ENCODE peak calls at places on chromosomes 1 and 21, in five cellular contexts. One of them, this sample, is unnamed.
A peak's percentile ranks its signal among the peaks of the same experiment; 100 is the strongest.

GRCh38 chr1:200242379-200243041 is 167.3 kb downstream of the ZNF281 start:
- DNase-seq in AG04450: no peak
- DNase-seq in NCI-H1105 treated with DMSO at 0.1 percent for 48 hours: peak; percentile 86
- DNase-seq in globus pallidus: peak; percentile 7
- DNase-seq in SK-MEL-5: no peak
- DNase-seq in this sample: no peak

GRCh38 chr1:7780976-7781375 is 3.1 kb upstream of the PER3 start:
- DNase-seq in globus pallidus: no peak
- DNase-seq in AG04450: no peak
- DNase-seq in NCI-H1105 treated with DMSO at 0.1 percent for 48 hours: no peak
- DNase-seq in SK-MEL-5: no peak
- DNase-seq in this sample: no peak

GRCh38 chr21:32140212-32141008 is 138.4 kb downstream of the MIS18A start:
- DNase-seq in SK-MEL-5: no peak
- DNase-seq in AG04450: no peak
- DNase-seq in globus pallidus: no peak
- DNase-seq in NCI-H1105 treated with DMSO at 0.1 percent for 48 hours: no peak
- DNase-seq in this sample: no peak

GRCh38 chr21:25342811-25343210 is 264.5 kb downstream of the MRPL39 start:
- DNase-seq in AG04450: no peak
- DNase-seq in NCI-H1105 treated with DMSO at 0.1 percent for 48 hours: no peak
- DNase-seq in globus pallidus: no peak
- DNase-seq in SK-MEL-5: no peak
- DNase-seq in this sample: no peak

GRCh38 chr1:172959578-172959977 is 91.2 kb downstream of the TNFSF18 start:
- DNase-seq in globus pallidus: no peak
- DNase-seq in SK-MEL-5: no peak
- DNase-seq in NCI-H1105 treated with DMSO at 0.1 percent for 48 hours: no peak
- DNase-seq in AG04450: no peak
- DNase-seq in this sample: no peak

GRCh38 chr1:93061895-93062792 is 16.9 kb upstream of the MTF2 start:
- DNase-seq in SK-MEL-5: peak; percentile 56
- DNase-seq in AG04450: no peak
- DNase-seq in globus pallidus: no peak
- DNase-seq in NCI-H1105 treated with DMSO at 0.1 percent for 48 hours: peak; percentile 23
- DNase-seq in this sample: peak; percentile 1

GRCh38 chr1:29698033-29698432 is 461.7 kb downstream of the PTPRU start:
- DNase-seq in SK-MEL-5: peak; percentile 79
- DNase-seq in globus pallidus: no peak
- DNase-seq in AG04450: no peak
- DNase-seq in NCI-H1105 treated with DMSO at 0.1 percent for 48 hours: peak; percentile 34
- DNase-seq in this sample: no peak

GRCh38 chr1:172697463-172698100 is 38.7 kb downstream of the FASLG start:
- DNase-seq in globus pallidus: no peak
- DNase-seq in AG04450: no peak
- DNase-seq in SK-MEL-5: no peak
- DNase-seq in NCI-H1105 treated with DMSO at 0.1 percent for 48 hours: no peak
- DNase-seq in this sample: no peak

GRCh38 chr1:44647896-44648295 is 26.4 kb downstream of the TMEM53 start:
- DNase-seq in NCI-H1105 treated with DMSO at 0.1 percent for 48 hours: no peak
- DNase-seq in AG04450: no peak
- DNase-seq in globus pallidus: no peak
- DNase-seq in SK-MEL-5: no peak
- DNase-seq in this sample: no peak

GRCh38 chr1:89081005-89081404 is 16.0 kb upstream of the GBP1 start:
- DNase-seq in AG04450: no peak
- DNase-seq in SK-MEL-5: no peak
- DNase-seq in NCI-H1105 treated with DMSO at 0.1 percent for 48 hours: no peak
- DNase-seq in globus pallidus: peak; percentile 43
- DNase-seq in this sample: no peak

GRCh38 chr1:64969305-64970066 is 3.1 kb upstream of the JAK1 start:
- DNase-seq in SK-MEL-5: no peak
- DNase-seq in AG04450: no peak
- DNase-seq in NCI-H1105 treated with DMSO at 0.1 percent for 48 hours: no peak
- DNase-seq in globus pallidus: no peak
- DNase-seq in this sample: no peak

GRCh38 chr1:149884433-149885363 is 14.7 kb upstream of the BOLA1 start:
- DNase-seq in globus pallidus: no peak
- DNase-seq in NCI-H1105 treated with DMSO at 0.1 percent for 48 hours: peak; percentile 46
- DNase-seq in AG04450: no peak
- DNase-seq in SK-MEL-5: peak; percentile 40
- DNase-seq in this sample: no peak

GRCh38 chr1:223833948-223834347 is 11.8 kb downstream of the TP53BP2 start:
- DNase-seq in SK-MEL-5: no peak
- DNase-seq in NCI-H1105 treated with DMSO at 0.1 percent for 48 hours: no peak
- DNase-seq in AG04450: no peak
- DNase-seq in globus pallidus: no peak
- DNase-seq in this sample: no peak

GRCh38 chr21:45334134-45334533 is 46.4 kb upstream of the POFUT2 start:
- DNase-seq in NCI-H1105 treated with DMSO at 0.1 percent for 48 hours: no peak
- DNase-seq in SK-MEL-5: no peak
- DNase-seq in AG04450: no peak
- DNase-seq in globus pallidus: no peak
- DNase-seq in this sample: no peak

GRCh38 chr1:187909382-187909781 is 1080.6 kb downstream of the PLA2G4A start:
- DNase-seq in globus pallidus: no peak
- DNase-seq in AG04450: no peak
- DNase-seq in SK-MEL-5: no peak
- DNase-seq in NCI-H1105 treated with DMSO at 0.1 percent for 48 hours: no peak
- DNase-seq in this sample: no peak

GRCh38 chr1:201713093-201713810 is 115.7 kb upstream of the IPO9 start:
- DNase-seq in SK-MEL-5: no peak
- DNase-seq in AG04450: peak; percentile 92
- DNase-seq in NCI-H1105 treated with DMSO at 0.1 percent for 48 hours: no peak
- DNase-seq in globus pallidus: peak; percentile 86
- DNase-seq in this sample: peak; percentile 98

GRCh38 chr1:205596876-205597275 is 34.9 kb downstream of the ELK4 start:
- DNase-seq in globus pallidus: no peak
- DNase-seq in AG04450: no peak
- DNase-seq in SK-MEL-5: no peak
- DNase-seq in NCI-H1105 treated with DMSO at 0.1 percent for 48 hours: no peak
- DNase-seq in this sample: no peak

GRCh38 chr1:247905899-247906503 is 10.6 kb downstream of the OR2W3 start:
- DNase-seq in AG04450: no peak
- DNase-seq in SK-MEL-5: no peak
- DNase-seq in globus pallidus: no peak
- DNase-seq in NCI-H1105 treated with DMSO at 0.1 percent for 48 hours: no peak
- DNase-seq in this sample: no peak

GRCh38 chr1:113536182-113536780 is 146.0 kb downstream of the MAGI3 start:
- DNase-seq in NCI-H1105 treated with DMSO at 0.1 percent for 48 hours: no peak
- DNase-seq in AG04450: no peak
- DNase-seq in SK-MEL-5: no peak
- DNase-seq in globus pallidus: no peak
- DNase-seq in this sample: no peak

GRCh38 chr1:54358503-54359168 is 47.6 kb downstream of the SSBP3 start:
- DNase-seq in NCI-H1105 treated with DMSO at 0.1 percent for 48 hours: no peak
- DNase-seq in AG04450: no peak
- DNase-seq in globus pallidus: no peak
- DNase-seq in SK-MEL-5: no peak
- DNase-seq in this sample: no peak

GRCh38 chr1:203306089-203306969 is 1.0 kb downstream of the BTG2 start:
- DNase-seq in SK-MEL-5: peak; percentile 57
- DNase-seq in NCI-H1105 treated with DMSO at 0.1 percent for 48 hours: peak; percentile 93
- DNase-seq in AG04450: no peak
- DNase-seq in globus pallidus: peak; percentile 90
- DNase-seq in this sample: peak; percentile 79

GRCh38 chr1:59593798-59594790 is 220.7 kb upstream of the HOOK1 start:
- DNase-seq in AG04450: no peak
- DNase-seq in globus pallidus: no peak
- DNase-seq in NCI-H1105 treated with DMSO at 0.1 percent for 48 hours: no peak
- DNase-seq in SK-MEL-5: no peak
- DNase-seq in this sample: no peak

GRCh38 chr1:20058531-20058930 is 11.5 kb upstream of the PLA2G5 start:
- DNase-seq in globus pallidus: no peak
- DNase-seq in NCI-H1105 treated with DMSO at 0.1 percent for 48 hours: no peak
- DNase-seq in AG04450: peak; percentile 58
- DNase-seq in SK-MEL-5: peak; percentile 40
- DNase-seq in this sample: peak; percentile 51

GRCh38 chr1:222798111-222798510 is 16.7 kb upstream of the DISP1 start:
- DNase-seq in SK-MEL-5: peak; percentile 22
- DNase-seq in NCI-H1105 treated with DMSO at 0.1 percent for 48 hours: no peak
- DNase-seq in globus pallidus: no peak
- DNase-seq in AG04450: no peak
- DNase-seq in this sample: no peak

GRCh38 chr1:28329395-28330153 is 734 bp downstream of the MED18 start:
- DNase-seq in AG04450: no peak
- DNase-seq in SK-MEL-5: no peak
- DNase-seq in NCI-H1105 treated with DMSO at 0.1 percent for 48 hours: no peak
- DNase-seq in globus pallidus: no peak
- DNase-seq in this sample: no peak

GRCh38 chr1:21564521-21565095 is 55.4 kb downstream of the ALPL start:
- DNase-seq in AG04450: no peak
- DNase-seq in NCI-H1105 treated with DMSO at 0.1 percent for 48 hours: no peak
- DNase-seq in globus pallidus: no peak
- DNase-seq in SK-MEL-5: no peak
- DNase-seq in this sample: no peak

GRCh38 chr1:114828251-114828650 is 26.4 kb upstream of the SYCP1 start:
- DNase-seq in globus pallidus: no peak
- DNase-seq in NCI-H1105 treated with DMSO at 0.1 percent for 48 hours: no peak
- DNase-seq in SK-MEL-5: no peak
- DNase-seq in AG04450: no peak
- DNase-seq in this sample: peak; percentile 2

GRCh38 chr1:15028117-15028516 is 125.4 kb upstream of the TMEM51 start:
- DNase-seq in SK-MEL-5: no peak
- DNase-seq in AG04450: peak; percentile 24
- DNase-seq in NCI-H1105 treated with DMSO at 0.1 percent for 48 hours: no peak
- DNase-seq in globus pallidus: peak; percentile 81
- DNase-seq in this sample: no peak

GRCh38 chr1:18100493-18101063 is 7.0 kb upstream of the IGSF21 start:
- DNase-seq in globus pallidus: peak; percentile 47
- DNase-seq in SK-MEL-5: peak; percentile 70
- DNase-seq in NCI-H1105 treated with DMSO at 0.1 percent for 48 hours: peak; percentile 51
- DNase-seq in AG04450: peak; percentile 18
- DNase-seq in this sample: peak; percentile 10

GRCh38 chr1:202643397-202644218 is 66.6 kb downstream of the SYT2 start:
- DNase-seq in SK-MEL-5: no peak
- DNase-seq in globus pallidus: no peak
- DNase-seq in AG04450: no peak
- DNase-seq in NCI-H1105 treated with DMSO at 0.1 percent for 48 hours: peak; percentile 9
- DNase-seq in this sample: no peak

GRCh38 chr1:47758341-47759237 is 238.6 kb downstream of the TRABD2B start:
- DNase-seq in SK-MEL-5: no peak
- DNase-seq in globus pallidus: no peak
- DNase-seq in AG04450: no peak
- DNase-seq in NCI-H1105 treated with DMSO at 0.1 percent for 48 hours: no peak
- DNase-seq in this sample: no peak

GRCh38 chr1:87051965-87052364 is 137.5 kb downstream of the HS2ST1 start:
- DNase-seq in NCI-H1105 treated with DMSO at 0.1 percent for 48 hours: no peak
- DNase-seq in globus pallidus: no peak
- DNase-seq in SK-MEL-5: no peak
- DNase-seq in AG04450: no peak
- DNase-seq in this sample: no peak

GRCh38 chr21:35226302-35226701 is 177.2 kb upstream of the RUNX1 start:
- DNase-seq in SK-MEL-5: no peak
- DNase-seq in globus pallidus: no peak
- DNase-seq in NCI-H1105 treated with DMSO at 0.1 percent for 48 hours: no peak
- DNase-seq in AG04450: no peak
- DNase-seq in this sample: no peak

GRCh38 chr1:30371179-30371788 is 352.1 kb downstream of the MATN1 start:
- DNase-seq in AG04450: no peak
- DNase-seq in NCI-H1105 treated with DMSO at 0.1 percent for 48 hours: no peak
- DNase-seq in SK-MEL-5: no peak
- DNase-seq in globus pallidus: no peak
- DNase-seq in this sample: no peak

GRCh38 chr1:92752719-92753118 is 32.2 kb downstream of the EVI5 start:
- DNase-seq in globus pallidus: no peak
- DNase-seq in SK-MEL-5: peak; percentile 28
- DNase-seq in NCI-H1105 treated with DMSO at 0.1 percent for 48 hours: no peak
- DNase-seq in AG04450: no peak
- DNase-seq in this sample: peak; percentile 4

GRCh38 chr21:35352066-35352770 is 303.1 kb upstream of the RUNX1 start:
- DNase-seq in SK-MEL-5: no peak
- DNase-seq in globus pallidus: no peak
- DNase-seq in NCI-H1105 treated with DMSO at 0.1 percent for 48 hours: no peak
- DNase-seq in AG04450: no peak
- DNase-seq in this sample: peak; percentile 74

GRCh38 chr1:25703671-25704637 is 87.4 kb downstream of the MAN1C1 start:
- DNase-seq in globus pallidus: no peak
- DNase-seq in AG04450: no peak
- DNase-seq in NCI-H1105 treated with DMSO at 0.1 percent for 48 hours: no peak
- DNase-seq in SK-MEL-5: no peak
- DNase-seq in this sample: no peak